ENCODE peak calls at places on chromosome 4, in six cellular contexts. One of them, this sample, is unnamed.

GRCh38 chr4:181946902-181947301 is 296.3 kb upstream of the TENM3 start:
- DNase-seq in GM23248: no peak
- DNase-seq in IMR-90: peak
- DNase-seq in neuronal stem cell: no peak
- DNase-seq in keratinocyte: no peak
- DNase-seq in MM.1S: no peak
- DNase-seq in this sample: no peak

GRCh38 chr4:133154725-133155124 is 5.6 kb downstream of the PCDH10 start:
- DNase-seq in IMR-90: peak
- DNase-seq in MM.1S: peak
- DNase-seq in GM23248: peak
- DNase-seq in neuronal stem cell: no peak
- DNase-seq in keratinocyte: no peak
- DNase-seq in this sample: no peak

GRCh38 chr4:175054980-175055379 is 136.8 kb downstream of the ADAM29 start:
- DNase-seq in MM.1S: no peak
- DNase-seq in keratinocyte: no peak
- DNase-seq in GM23248: no peak
- DNase-seq in IMR-90: no peak
- DNase-seq in neuronal stem cell: no peak
- DNase-seq in this sample: no peak

GRCh38 chr4:186946682-186947294 is 223.1 kb upstream of the FAT1 start:
- DNase-seq in MM.1S: no peak
- DNase-seq in keratinocyte: no peak
- DNase-seq in GM23248: no peak
- DNase-seq in neuronal stem cell: no peak
- DNase-seq in IMR-90: peak
- DNase-seq in this sample: peak

GRCh38 chr4:173522160-173522873 is 7.7 kb downstream of the HAND2 start:
- DNase-seq in keratinocyte: no peak
- DNase-seq in IMR-90: peak
- DNase-seq in GM23248: peak
- DNase-seq in neuronal stem cell: no peak
- DNase-seq in MM.1S: no peak
- DNase-seq in this sample: peak

GRCh38 chr4:141011799-141012377 is 121.4 kb downstream of the RNF150 start:
- DNase-seq in GM23248: no peak
- DNase-seq in keratinocyte: no peak
- DNase-seq in IMR-90: no peak
- DNase-seq in neuronal stem cell: no peak
- DNase-seq in MM.1S: no peak
- DNase-seq in this sample: no peak

GRCh38 chr4:167239627-167240026 is 5.3 kb upstream of the SPOCK3 start:
- DNase-seq in neuronal stem cell: no peak
- DNase-seq in GM23248: no peak
- DNase-seq in MM.1S: no peak
- DNase-seq in IMR-90: no peak
- DNase-seq in keratinocyte: no peak
- DNase-seq in this sample: no peak

GRCh38 chr4:182010876-182011275 is 232.3 kb upstream of the TENM3 start:
- DNase-seq in GM23248: peak
- DNase-seq in keratinocyte: no peak
- DNase-seq in MM.1S: no peak
- DNase-seq in IMR-90: peak
- DNase-seq in neuronal stem cell: no peak
- DNase-seq in this sample: no peak

GRCh38 chr4:113444386-113444785 is 317.2 kb downstream of the CAMK2D start:
- DNase-seq in neuronal stem cell: no peak
- DNase-seq in IMR-90: peak
- DNase-seq in keratinocyte: no peak
- DNase-seq in GM23248: peak
- DNase-seq in MM.1S: no peak
- DNase-seq in this sample: no peak

GRCh38 chr4:41363384-41363981 is 106.8 kb downstream of the UCHL1 start:
- DNase-seq in MM.1S: no peak
- DNase-seq in GM23248: peak
- DNase-seq in neuronal stem cell: no peak
- DNase-seq in IMR-90: no peak
- DNase-seq in keratinocyte: no peak
- DNase-seq in this sample: no peak

GRCh38 chr4:154998773-154999172 is 209.7 kb upstream of the NPY2R start:
- DNase-seq in keratinocyte: no peak
- DNase-seq in MM.1S: no peak
- DNase-seq in GM23248: no peak
- DNase-seq in neuronal stem cell: no peak
- DNase-seq in IMR-90: no peak
- DNase-seq in this sample: no peak

GRCh38 chr4:105059337-105059736 is 87.3 kb upstream of the TET2 start:
- DNase-seq in MM.1S: no peak
- DNase-seq in neuronal stem cell: no peak
- DNase-seq in GM23248: no peak
- DNase-seq in IMR-90: no peak
- DNase-seq in keratinocyte: no peak
- DNase-seq in this sample: no peak

GRCh38 chr4:175035907-175036306 is 117.7 kb downstream of the ADAM29 start:
- DNase-seq in neuronal stem cell: no peak
- DNase-seq in IMR-90: no peak
- DNase-seq in GM23248: no peak
- DNase-seq in keratinocyte: no peak
- DNase-seq in MM.1S: no peak
- DNase-seq in this sample: no peak

GRCh38 chr4:7044415-7044930 is 1.3 kb downstream of the TADA2B start:
- DNase-seq in keratinocyte: no peak
- DNase-seq in MM.1S: no peak
- DNase-seq in neuronal stem cell: no peak
- DNase-seq in GM23248: peak
- DNase-seq in IMR-90: no peak
- DNase-seq in this sample: no peak

GRCh38 chr4:120616041-120616440 is 306.5 kb downstream of the PRDM5 start:
- DNase-seq in neuronal stem cell: no peak
- DNase-seq in MM.1S: no peak
- DNase-seq in GM23248: no peak
- DNase-seq in keratinocyte: no peak
- DNase-seq in IMR-90: no peak
- DNase-seq in this sample: no peak

GRCh38 chr4:24519649-24520048 is 64.7 kb downstream of the DHX15 start:
- DNase-seq in keratinocyte: no peak
- DNase-seq in GM23248: peak
- DNase-seq in neuronal stem cell: no peak
- DNase-seq in MM.1S: no peak
- DNase-seq in IMR-90: peak
- DNase-seq in this sample: no peak

GRCh38 chr4:165861378-165861777 is 11.7 kb upstream of the TLL1 start:
- DNase-seq in IMR-90: no peak
- DNase-seq in MM.1S: no peak
- DNase-seq in GM23248: no peak
- DNase-seq in keratinocyte: no peak
- DNase-seq in neuronal stem cell: no peak
- DNase-seq in this sample: no peak

GRCh38 chr4:102625232-102625930 is 124.2 kb downstream of the NFKB1 start:
- DNase-seq in keratinocyte: no peak
- DNase-seq in neuronal stem cell: no peak
- DNase-seq in GM23248: peak
- DNase-seq in IMR-90: peak
- DNase-seq in MM.1S: peak
- DNase-seq in this sample: no peak

GRCh38 chr4:89212666-89213381 is 94.8 kb downstream of the GPRIN3 start:
- DNase-seq in neuronal stem cell: no peak
- DNase-seq in GM23248: peak
- DNase-seq in MM.1S: no peak
- DNase-seq in keratinocyte: no peak
- DNase-seq in IMR-90: peak
- DNase-seq in this sample: no peak

GRCh38 chr4:13543648-13544555 is at the start of gene NKX3-2:
- DNase-seq in neuronal stem cell: no peak
- DNase-seq in keratinocyte: no peak
- DNase-seq in MM.1S: no peak
- DNase-seq in GM23248: peak
- DNase-seq in IMR-90: peak
- DNase-seq in this sample: no peak

GRCh38 chr4:8559524-8560264 is 20.5 kb upstream of the GPR78 start:
- DNase-seq in neuronal stem cell: no peak
- DNase-seq in keratinocyte: no peak
- DNase-seq in MM.1S: no peak
- DNase-seq in GM23248: no peak
- DNase-seq in IMR-90: no peak
- DNase-seq in this sample: no peak

GRCh38 chr4:4922441-4922840 is 63.0 kb downstream of the MSX1 start:
- DNase-seq in MM.1S: no peak
- DNase-seq in keratinocyte: no peak
- DNase-seq in GM23248: no peak
- DNase-seq in neuronal stem cell: no peak
- DNase-seq in IMR-90: no peak
- DNase-seq in this sample: no peak

GRCh38 chr4:83217721-83218522 is 66.7 kb downstream of the COQ2 start:
- DNase-seq in keratinocyte: no peak
- DNase-seq in MM.1S: peak
- DNase-seq in IMR-90: no peak
- DNase-seq in GM23248: no peak
- DNase-seq in neuronal stem cell: no peak
- DNase-seq in this sample: peak

GRCh38 chr4:173777921-173778320 is 247.9 kb upstream of the HAND2 start:
- DNase-seq in GM23248: no peak
- DNase-seq in neuronal stem cell: no peak
- DNase-seq in IMR-90: no peak
- DNase-seq in MM.1S: no peak
- DNase-seq in keratinocyte: no peak
- DNase-seq in this sample: no peak

GRCh38 chr4:142091085-142091513 is 454.7 kb downstream of the IL15 start:
- DNase-seq in keratinocyte: no peak
- DNase-seq in neuronal stem cell: no peak
- DNase-seq in MM.1S: no peak
- DNase-seq in GM23248: peak
- DNase-seq in IMR-90: peak
- DNase-seq in this sample: no peak

GRCh38 chr4:3700223-3700622 is 66.0 kb upstream of the ADRA2C start:
- DNase-seq in MM.1S: no peak
- DNase-seq in keratinocyte: no peak
- DNase-seq in GM23248: no peak
- DNase-seq in IMR-90: no peak
- DNase-seq in neuronal stem cell: no peak
- DNase-seq in this sample: no peak

GRCh38 chr4:169164669-169165415 is 105.9 kb downstream of the SH3RF1 start:
- DNase-seq in GM23248: peak
- DNase-seq in MM.1S: no peak
- DNase-seq in IMR-90: peak
- DNase-seq in neuronal stem cell: no peak
- DNase-seq in keratinocyte: no peak
- DNase-seq in this sample: no peak

DNA sequence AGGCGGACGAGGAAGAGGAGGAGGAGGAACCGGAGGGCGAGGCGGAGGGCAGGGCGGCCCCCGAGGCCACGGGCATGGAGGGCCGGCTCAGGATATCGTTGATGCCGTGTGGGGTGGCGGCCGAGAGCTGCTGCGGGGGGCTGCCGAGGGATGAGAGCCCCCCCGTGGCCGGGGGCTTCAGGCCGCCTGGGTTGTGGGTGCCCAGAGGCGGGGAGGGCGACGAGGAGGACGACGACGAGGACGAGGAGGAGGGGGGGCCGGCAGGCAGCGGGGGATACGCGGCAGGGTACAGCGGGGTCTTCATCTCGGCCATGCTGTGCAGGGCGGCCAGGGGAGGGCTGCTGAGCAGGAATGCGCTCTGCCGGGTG is 1.3 kb downstream of the NKX6-1 start:
- DNase-seq in MM.1S: no peak
- DNase-seq in GM23248: no peak
- DNase-seq in IMR-90: no peak
- DNase-seq in keratinocyte: no peak
- DNase-seq in neuronal stem cell: no peak
- DNase-seq in this sample: no peak
- H3K4me3 ChIP-seq in MM.1S: peak
- H3K4me3 ChIP-seq in GM23248: peak
- H3K4me3 ChIP-seq in IMR-90: peak
- H3K4me3 ChIP-seq in keratinocyte: no peak
- H3K4me3 ChIP-seq in neuronal stem cell: peak
- H3K4me3 ChIP-seq in this sample: peak

DNA sequence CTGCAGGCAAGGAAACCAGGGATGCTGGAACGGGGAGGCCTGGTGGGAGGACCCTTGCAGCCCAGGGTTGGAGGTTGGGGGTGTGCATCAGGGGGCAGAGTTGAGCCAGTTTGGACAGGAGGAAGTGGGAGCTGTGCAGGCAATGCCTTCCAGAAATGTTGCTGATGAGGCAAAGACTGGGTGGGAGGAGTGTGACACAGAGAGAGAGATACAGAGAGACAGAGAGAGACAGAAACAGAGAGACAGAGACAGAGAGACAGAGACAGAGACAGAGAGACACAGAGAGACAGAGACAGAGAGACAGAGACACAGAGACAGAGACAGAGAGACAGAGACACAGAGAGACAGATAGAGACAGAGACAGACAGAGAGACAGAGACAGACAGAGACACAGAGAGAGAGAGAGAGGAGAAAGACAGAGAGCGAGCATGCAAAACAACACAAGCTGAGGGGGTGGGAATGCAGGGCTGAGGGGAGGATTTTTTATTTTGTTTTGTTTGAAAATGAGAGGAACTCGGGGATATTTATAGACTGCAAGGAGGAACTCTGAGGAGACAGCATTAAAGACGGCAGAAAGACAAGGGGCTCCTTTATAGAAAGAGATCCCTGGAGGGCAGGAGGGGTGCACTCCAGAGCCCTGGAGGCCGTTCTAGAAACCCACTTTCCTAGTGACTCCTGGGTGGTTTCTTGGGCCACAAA is 1.9 kb upstream of the HAUS3 start:
- DNase-seq in neuronal stem cell: no peak
- DNase-seq in IMR-90: peak
- DNase-seq in GM23248: peak
- DNase-seq in MM.1S: peak
- DNase-seq in keratinocyte: no peak
- DNase-seq in this sample: peak
- H3K9ac ChIP-seq in neuronal stem cell: no peak
- H3K9ac ChIP-seq in IMR-90: no peak
- H3K9ac ChIP-seq in GM23248: peak
- H3K9ac ChIP-seq in MM.1S: no peak
- H3K9ac ChIP-seq in keratinocyte: no peak
- H3K9ac ChIP-seq in this sample: peak

GRCh38 chr4:151157543-151157942 is 58.1 kb downstream of the RPS3A start:
- DNase-seq in IMR-90: no peak
- DNase-seq in GM23248: no peak
- DNase-seq in neuronal stem cell: no peak
- DNase-seq in keratinocyte: no peak
- DNase-seq in MM.1S: no peak
- DNase-seq in this sample: no peak
- H3K4me3 ChIP-seq in IMR-90: no peak
- H3K4me3 ChIP-seq in GM23248: no peak
- H3K4me3 ChIP-seq in neuronal stem cell: no peak
- H3K4me3 ChIP-seq in keratinocyte: no peak
- H3K4me3 ChIP-seq in MM.1S: no peak
- H3K4me3 ChIP-seq in this sample: no peak

DNA sequence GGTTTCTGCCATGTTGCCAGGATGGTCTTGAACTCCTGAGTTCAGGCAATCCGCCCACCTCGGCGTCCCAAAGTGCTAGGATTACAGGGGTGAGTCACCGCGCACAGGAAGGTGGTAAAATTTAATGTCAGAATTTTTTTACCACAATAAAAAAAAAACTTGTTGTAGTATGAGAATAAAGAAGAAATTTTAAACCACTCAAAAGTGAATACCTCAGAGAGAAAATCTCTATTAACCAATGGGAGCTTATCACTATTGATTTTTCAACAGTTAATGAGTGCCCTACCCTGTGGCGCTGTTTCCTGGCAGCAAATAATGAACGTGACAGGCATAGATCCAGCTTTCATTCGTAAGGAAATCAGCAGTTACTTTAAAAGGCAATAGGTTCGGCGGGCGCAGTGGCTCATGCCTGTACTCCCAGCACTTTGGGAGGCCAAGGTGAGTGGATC is 32.7 kb upstream of the SLC25A4 start:
- DNase-seq in neuronal stem cell: no peak
- DNase-seq in keratinocyte: no peak
- DNase-seq in MM.1S: no peak
- DNase-seq in GM23248: no peak
- DNase-seq in IMR-90: no peak
- DNase-seq in this sample: no peak
- H3K9ac ChIP-seq in neuronal stem cell: no peak
- H3K9ac ChIP-seq in keratinocyte: no peak
- H3K9ac ChIP-seq in MM.1S: no peak
- H3K9ac ChIP-seq in GM23248: no peak
- H3K9ac ChIP-seq in IMR-90: no peak
- H3K9ac ChIP-seq in this sample: no peak